ENCODE peak calls at places on chromosomes 11 and 22, in eight cellular contexts. One of them, this sample, is unnamed.

GRCh38 chr11:41459602-41460405 is at the start of gene LRRC4C:
- DNase-seq in left ventricle myocardium inferior: no peak
- DNase-seq in neuronal stem cell: no peak
- DNase-seq in heart right ventricle: no peak
- DNase-seq in cardiac muscle cell: no peak
- DNase-seq in SJSA1: no peak
- DNase-seq in effector memory CD4-positive, alpha-beta T cell: no peak
- DNase-seq in CD8-positive, alpha-beta T cell: no peak
- DNase-seq in this sample: no peak

GRCh38 chr11:67613960-67614715 is 7.4 kb downstream of the NDUFV1 start:
- DNase-seq in left ventricle myocardium inferior: peak; percentile 60
- DNase-seq in neuronal stem cell: peak; percentile 69
- DNase-seq in heart right ventricle: no peak
- DNase-seq in cardiac muscle cell: peak; percentile 53
- DNase-seq in SJSA1: peak; percentile 84
- DNase-seq in effector memory CD4-positive, alpha-beta T cell: peak; percentile 74
- DNase-seq in CD8-positive, alpha-beta T cell: peak; percentile 75
- DNase-seq in this sample: peak; percentile 71

GRCh38 chr11:35619030-35619753 is 932 bp downstream of the FJX1 start:
- DNase-seq in left ventricle myocardium inferior: peak; percentile 26
- DNase-seq in neuronal stem cell: peak; percentile 56
- DNase-seq in heart right ventricle: no peak
- DNase-seq in cardiac muscle cell: peak; percentile 55
- DNase-seq in SJSA1: peak; percentile 61
- DNase-seq in effector memory CD4-positive, alpha-beta T cell: no peak
- DNase-seq in CD8-positive, alpha-beta T cell: no peak
- DNase-seq in this sample: peak; percentile 55

GRCh38 chr11:14067686-14068085 is 105.2 kb downstream of the SPON1 start:
- DNase-seq in left ventricle myocardium inferior: no peak
- DNase-seq in neuronal stem cell: no peak
- DNase-seq in heart right ventricle: no peak
- DNase-seq in cardiac muscle cell: no peak
- DNase-seq in SJSA1: no peak
- DNase-seq in effector memory CD4-positive, alpha-beta T cell: no peak
- DNase-seq in CD8-positive, alpha-beta T cell: no peak
- DNase-seq in this sample: no peak

GRCh38 chr11:77884186-77884828 is 63.4 kb downstream of the AAMDC start:
- DNase-seq in left ventricle myocardium inferior: no peak
- DNase-seq in neuronal stem cell: no peak
- DNase-seq in heart right ventricle: no peak
- DNase-seq in cardiac muscle cell: peak; percentile 83
- DNase-seq in SJSA1: no peak
- DNase-seq in effector memory CD4-positive, alpha-beta T cell: no peak
- DNase-seq in CD8-positive, alpha-beta T cell: no peak
- DNase-seq in this sample: peak; percentile 18

GRCh38 chr11:127074151-127074761 is 73.7 kb upstream of the KIRREL3 start:
- DNase-seq in left ventricle myocardium inferior: no peak
- DNase-seq in neuronal stem cell: peak; percentile 9
- DNase-seq in heart right ventricle: no peak
- DNase-seq in cardiac muscle cell: peak; percentile 31
- DNase-seq in SJSA1: peak; percentile 73
- DNase-seq in effector memory CD4-positive, alpha-beta T cell: no peak
- DNase-seq in CD8-positive, alpha-beta T cell: no peak
- DNase-seq in this sample: peak; percentile 77

GRCh38 chr22:26986051-26986881 is 328.9 kb downstream of the MIAT start:
- DNase-seq in left ventricle myocardium inferior: no peak
- DNase-seq in neuronal stem cell: no peak
- DNase-seq in heart right ventricle: no peak
- DNase-seq in cardiac muscle cell: no peak
- DNase-seq in SJSA1: no peak
- DNase-seq in effector memory CD4-positive, alpha-beta T cell: no peak
- DNase-seq in CD8-positive, alpha-beta T cell: no peak
- DNase-seq in this sample: peak; percentile 54

GRCh38 chr22:50304528-50305392 is 2.7 kb downstream of the PLXNB2 start:
- DNase-seq in left ventricle myocardium inferior: no peak
- DNase-seq in neuronal stem cell: no peak
- DNase-seq in heart right ventricle: peak; percentile 46
- DNase-seq in cardiac muscle cell: peak; percentile 51
- DNase-seq in SJSA1: no peak
- DNase-seq in effector memory CD4-positive, alpha-beta T cell: no peak
- DNase-seq in CD8-positive, alpha-beta T cell: no peak
- DNase-seq in this sample: no peak

GRCh38 chr22:41479671-41480396 is 10.9 kb downstream of the ACO2 start:
- DNase-seq in left ventricle myocardium inferior: no peak
- DNase-seq in neuronal stem cell: peak; percentile 83
- DNase-seq in heart right ventricle: no peak
- DNase-seq in cardiac muscle cell: peak; percentile 38
- DNase-seq in SJSA1: no peak
- DNase-seq in effector memory CD4-positive, alpha-beta T cell: no peak
- DNase-seq in CD8-positive, alpha-beta T cell: no peak
- DNase-seq in this sample: no peak

GRCh38 chr11:134625151-134625550 is 213.1 kb upstream of the B3GAT1 start:
- DNase-seq in left ventricle myocardium inferior: no peak
- DNase-seq in neuronal stem cell: no peak
- DNase-seq in heart right ventricle: no peak
- DNase-seq in cardiac muscle cell: no peak
- DNase-seq in SJSA1: no peak
- DNase-seq in effector memory CD4-positive, alpha-beta T cell: no peak
- DNase-seq in CD8-positive, alpha-beta T cell: no peak
- DNase-seq in this sample: no peak

GRCh38 chr11:32829680-32830412 is at the start of gene PRRG4:
- DNase-seq in left ventricle myocardium inferior: peak; percentile 55
- DNase-seq in neuronal stem cell: peak; percentile 32
- DNase-seq in heart right ventricle: peak; percentile 35
- DNase-seq in cardiac muscle cell: peak; percentile 57
- DNase-seq in SJSA1: no peak
- DNase-seq in effector memory CD4-positive, alpha-beta T cell: no peak
- DNase-seq in CD8-positive, alpha-beta T cell: no peak
- DNase-seq in this sample: no peak

GRCh38 chr11:2150206-2150847 is 10.7 kb downstream of the INS start:
- DNase-seq in left ventricle myocardium inferior: no peak
- DNase-seq in neuronal stem cell: peak; percentile 78
- DNase-seq in heart right ventricle: no peak
- DNase-seq in cardiac muscle cell: peak; percentile 71
- DNase-seq in SJSA1: no peak
- DNase-seq in effector memory CD4-positive, alpha-beta T cell: no peak
- DNase-seq in CD8-positive, alpha-beta T cell: no peak
- DNase-seq in this sample: peak; percentile 71

GRCh38 chr11:34249439-34250073 is 108.3 kb downstream of the ABTB2 start:
- DNase-seq in left ventricle myocardium inferior: no peak
- DNase-seq in neuronal stem cell: no peak
- DNase-seq in heart right ventricle: no peak
- DNase-seq in cardiac muscle cell: no peak
- DNase-seq in SJSA1: no peak
- DNase-seq in effector memory CD4-positive, alpha-beta T cell: no peak
- DNase-seq in CD8-positive, alpha-beta T cell: no peak
- DNase-seq in this sample: no peak

GRCh38 chr11:60926500-60926899 is 2.2 kb downstream of the TMEM132A start:
- DNase-seq in left ventricle myocardium inferior: no peak
- DNase-seq in neuronal stem cell: no peak
- DNase-seq in heart right ventricle: no peak
- DNase-seq in cardiac muscle cell: no peak
- DNase-seq in SJSA1: peak; percentile 44
- DNase-seq in effector memory CD4-positive, alpha-beta T cell: no peak
- DNase-seq in CD8-positive, alpha-beta T cell: no peak
- DNase-seq in this sample: no peak

GRCh38 chr11:60924110-60924905 is at the start of gene TMEM132A:
- DNase-seq in left ventricle myocardium inferior: peak; percentile 74
- DNase-seq in neuronal stem cell: peak; percentile 63
- DNase-seq in heart right ventricle: peak; percentile 73
- DNase-seq in cardiac muscle cell: peak; percentile 71
- DNase-seq in SJSA1: peak; percentile 88
- DNase-seq in effector memory CD4-positive, alpha-beta T cell: no peak
- DNase-seq in CD8-positive, alpha-beta T cell: no peak
- DNase-seq in this sample: peak; percentile 81

GRCh38 chr11:60925685-60926267 is 1.5 kb downstream of the TMEM132A start:
- DNase-seq in left ventricle myocardium inferior: no peak
- DNase-seq in neuronal stem cell: no peak
- DNase-seq in heart right ventricle: no peak
- DNase-seq in cardiac muscle cell: peak; percentile 11
- DNase-seq in SJSA1: peak; percentile 69
- DNase-seq in effector memory CD4-positive, alpha-beta T cell: no peak
- DNase-seq in CD8-positive, alpha-beta T cell: no peak
- DNase-seq in this sample: peak; percentile 26

GRCh38 chr11:60923800-60924109 is 505 bp upstream of the TMEM132A start:
- DNase-seq in left ventricle myocardium inferior: no peak
- DNase-seq in neuronal stem cell: no peak
- DNase-seq in heart right ventricle: no peak
- DNase-seq in cardiac muscle cell: no peak
- DNase-seq in SJSA1: peak; percentile 45
- DNase-seq in effector memory CD4-positive, alpha-beta T cell: no peak
- DNase-seq in CD8-positive, alpha-beta T cell: no peak
- DNase-seq in this sample: no peak

DNA sequence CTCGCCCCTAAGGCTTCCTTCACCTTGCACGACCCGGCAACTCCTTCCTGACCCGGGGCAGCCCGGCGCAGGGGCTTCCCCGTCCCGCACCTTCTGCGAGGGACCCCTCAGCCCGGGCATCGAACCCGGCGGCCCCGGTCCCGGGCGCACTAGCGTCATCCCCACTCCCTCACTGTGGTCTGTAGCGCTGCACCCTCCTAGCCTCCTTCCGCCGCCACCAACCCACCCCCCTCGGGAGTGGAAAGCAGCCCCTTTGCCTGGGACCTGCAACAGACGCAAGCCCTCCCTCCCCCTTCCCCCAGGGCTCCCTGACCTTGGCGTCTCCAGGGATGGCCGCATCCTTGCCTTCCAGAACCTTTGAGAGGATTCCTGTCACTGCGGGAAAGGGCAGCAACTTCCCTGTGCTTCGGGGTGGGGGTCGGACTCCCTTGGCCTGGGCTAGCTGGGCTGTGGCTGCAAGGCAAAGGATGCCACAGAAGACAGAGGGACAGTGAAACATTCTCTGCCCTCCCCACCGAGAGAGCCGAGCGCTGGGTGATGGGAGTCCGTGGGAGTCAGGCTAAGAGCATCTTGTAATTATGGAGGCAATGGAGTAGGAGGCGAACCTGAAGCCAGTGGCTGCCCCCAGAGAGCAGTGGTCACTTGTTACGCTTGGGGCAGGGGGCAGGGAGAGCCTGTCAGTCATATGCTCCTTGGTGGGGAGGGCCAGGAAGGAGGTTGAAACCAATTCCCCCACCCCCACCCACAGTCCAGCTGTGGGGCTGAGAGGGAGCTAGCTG is 835 bp downstream of the TMEM132A start:
- DNase-seq in left ventricle myocardium inferior: no peak
- DNase-seq in neuronal stem cell: no peak
- DNase-seq in heart right ventricle: no peak
- DNase-seq in cardiac muscle cell: no peak
- DNase-seq in SJSA1: peak; percentile 59
- DNase-seq in effector memory CD4-positive, alpha-beta T cell: no peak
- DNase-seq in CD8-positive, alpha-beta T cell: no peak
- DNase-seq in this sample: no peak
- H3K4me3 ChIP-seq in left ventricle myocardium inferior: peak overlapping the region; percentile 78
- H3K4me3 ChIP-seq in neuronal stem cell: peak overlapping the region; percentile 96
- H3K4me3 ChIP-seq in heart right ventricle: peak overlapping the region; percentile 66
- H3K4me3 ChIP-seq in cardiac muscle cell: peak overlapping the region; percentile 85
- H3K4me3 ChIP-seq in SJSA1: peak overlapping the region; percentile 64
- H3K4me3 ChIP-seq in effector memory CD4-positive, alpha-beta T cell: peak overlapping the region; percentile 51
- H3K4me3 ChIP-seq in CD8-positive, alpha-beta T cell: peak overlapping the region; percentile 52
- H3K4me3 ChIP-seq in this sample: peak overlapping the region; percentile 95

DNA sequence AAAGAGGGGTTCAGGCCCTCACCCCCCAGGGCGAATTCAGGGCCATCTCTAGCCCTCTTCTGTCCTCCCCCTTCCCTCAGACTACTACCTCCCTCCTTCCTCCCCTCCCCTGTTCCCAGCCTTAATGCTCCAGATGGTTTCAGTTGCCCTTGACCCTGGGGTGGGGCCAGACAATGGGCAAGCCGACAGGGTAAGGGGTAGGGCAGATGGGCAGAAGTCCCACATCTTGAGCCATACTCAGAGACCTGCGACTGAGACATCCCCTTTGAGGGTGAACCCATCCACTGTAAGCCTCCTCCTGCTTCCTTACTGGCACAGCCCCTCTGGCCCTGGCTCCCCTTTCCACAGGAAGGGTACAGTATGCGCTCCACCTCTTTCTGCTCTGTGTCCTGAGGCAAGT is 1.9 kb downstream of the RHBDD3 start:
- DNase-seq in left ventricle myocardium inferior: no peak
- DNase-seq in neuronal stem cell: no peak
- DNase-seq in heart right ventricle: no peak
- DNase-seq in cardiac muscle cell: no peak
- DNase-seq in SJSA1: no peak
- DNase-seq in effector memory CD4-positive, alpha-beta T cell: no peak
- DNase-seq in CD8-positive, alpha-beta T cell: no peak
- DNase-seq in this sample: no peak
- H3K27ac ChIP-seq in left ventricle myocardium inferior: peak overlapping the region; percentile 100
- H3K27ac ChIP-seq in neuronal stem cell: no peak overlapping the region
- H3K27ac ChIP-seq in heart right ventricle: no peak overlapping the region
- H3K27ac ChIP-seq in cardiac muscle cell: no peak overlapping the region
- H3K27ac ChIP-seq in SJSA1: no peak overlapping the region
- H3K27ac ChIP-seq in effector memory CD4-positive, alpha-beta T cell: no peak overlapping the region
- H3K27ac ChIP-seq in CD8-positive, alpha-beta T cell: no peak overlapping the region
- H3K27ac ChIP-seq in this sample: no peak overlapping the region

DNA sequence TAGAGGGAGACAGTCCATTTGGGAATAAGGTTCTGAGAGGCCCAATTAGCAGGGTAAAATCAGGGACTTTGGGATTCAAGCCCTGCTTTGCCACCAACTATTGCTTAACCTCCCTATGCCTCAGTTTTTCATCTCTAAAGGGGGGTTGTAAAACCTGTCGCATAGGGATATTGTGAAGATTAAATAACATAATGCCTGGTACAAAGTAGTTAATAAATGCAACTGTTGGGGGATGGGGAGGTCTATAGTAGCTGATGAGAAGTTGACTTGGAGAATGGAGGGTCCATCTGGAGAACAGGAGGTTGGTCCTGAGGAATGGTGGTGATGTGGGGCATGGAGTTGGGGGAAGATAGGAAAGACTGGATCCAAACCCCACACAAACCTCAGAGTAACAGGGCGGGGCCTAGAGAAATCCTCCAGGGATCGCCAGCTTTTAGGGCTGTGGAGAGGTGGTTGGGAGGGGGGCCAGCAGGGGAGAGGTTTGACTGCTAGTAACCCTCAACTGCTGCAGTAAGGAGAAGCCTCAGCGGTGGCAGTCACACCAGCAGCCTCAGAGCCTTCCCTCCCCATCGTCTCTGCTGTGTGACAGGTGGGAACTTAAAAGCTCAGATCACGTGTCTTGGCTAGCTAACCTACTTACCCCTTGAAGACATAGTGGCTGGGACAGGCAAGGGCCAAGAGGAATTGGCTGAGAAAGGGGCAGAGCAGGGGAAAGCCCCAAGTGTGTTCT is 1.1 kb upstream of the ABCG4 start:
- DNase-seq in left ventricle myocardium inferior: no peak
- DNase-seq in neuronal stem cell: no peak
- DNase-seq in heart right ventricle: no peak
- DNase-seq in cardiac muscle cell: no peak
- DNase-seq in SJSA1: no peak
- DNase-seq in effector memory CD4-positive, alpha-beta T cell: no peak
- DNase-seq in CD8-positive, alpha-beta T cell: no peak
- DNase-seq in this sample: no peak
- H3K27me3 ChIP-seq in left ventricle myocardium inferior: peaks cover 42% of the 10 kb centered on the region
- H3K27me3 ChIP-seq in neuronal stem cell: peaks cover 3% of the 10 kb centered on the region
- H3K27me3 ChIP-seq in heart right ventricle: peaks cover 15% of the 10 kb centered on the region
- H3K27me3 ChIP-seq in cardiac muscle cell: peaks cover 49% of the 10 kb centered on the region
- H3K27me3 ChIP-seq in SJSA1: no peaks in the 10 kb centered on the region
- H3K27me3 ChIP-seq in effector memory CD4-positive, alpha-beta T cell: peaks cover 14% of the 10 kb centered on the region
- H3K27me3 ChIP-seq in CD8-positive, alpha-beta T cell: no peaks in the 10 kb centered on the region
- H3K27me3 ChIP-seq in this sample: peaks cover 11% of the 10 kb centered on the region

DNA sequence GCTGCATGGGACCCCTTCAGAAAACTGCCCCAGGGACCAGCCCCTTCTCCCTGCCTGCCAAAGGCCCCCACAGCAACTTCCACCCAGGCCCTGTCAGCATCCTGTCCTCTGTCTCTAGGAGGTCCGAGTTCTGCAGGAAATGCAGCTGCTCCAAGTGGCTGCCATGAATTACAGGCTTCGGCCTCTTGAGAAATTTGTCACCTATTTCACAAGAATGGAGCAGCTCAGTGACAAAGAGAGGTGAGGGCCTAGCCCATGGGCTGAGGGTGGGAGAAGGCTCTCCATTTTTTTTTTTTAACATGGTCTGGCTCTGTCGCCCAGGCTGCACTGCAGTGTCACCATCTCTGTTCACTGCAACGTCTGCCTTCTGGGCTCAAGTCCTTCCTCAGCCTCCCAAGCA is 7.3 kb downstream of the RGL4 start:
- DNase-seq in left ventricle myocardium inferior: no peak
- DNase-seq in neuronal stem cell: no peak
- DNase-seq in heart right ventricle: no peak
- DNase-seq in cardiac muscle cell: no peak
- DNase-seq in SJSA1: no peak
- DNase-seq in effector memory CD4-positive, alpha-beta T cell: no peak
- DNase-seq in CD8-positive, alpha-beta T cell: no peak
- DNase-seq in this sample: no peak
- H3K4me3 ChIP-seq in left ventricle myocardium inferior: no peak overlapping the region
- H3K4me3 ChIP-seq in neuronal stem cell: no peak overlapping the region
- H3K4me3 ChIP-seq in heart right ventricle: no peak overlapping the region
- H3K4me3 ChIP-seq in cardiac muscle cell: no peak overlapping the region
- H3K4me3 ChIP-seq in SJSA1: no peak overlapping the region
- H3K4me3 ChIP-seq in effector memory CD4-positive, alpha-beta T cell: no peak overlapping the region
- H3K4me3 ChIP-seq in CD8-positive, alpha-beta T cell: no peak overlapping the region
- H3K4me3 ChIP-seq in this sample: no peak overlapping the region

This sample was measured in SJCRH30.